ENCODE peak calls at places on chromosomes 2 and 18, in eight cellular contexts. T is fibroblast of lung, Y is brain microvascular endothelial cell, U is BJ, R is tibial nerve, V is epithelial cell of esophagus, P is colonic mucosa, C is right atrium auricular region. O is an unnamed sample.

GRCh38 chr2:12549641-12550040 is 167.1 kb upstream of the TRIB2 start:
- DNase-seq in T (peak), Y (peak), U (no peak), R (no peak), V (peak), P (no peak), C (no peak), O (peak)

GRCh38 chr18:45378308-45378707 is 237.0 kb upstream of the SLC14A2 start:
- DNase-seq in T (no peak), Y (no peak), U (no peak), R (no peak), V (no peak), P (no peak), C (no peak), O (no peak)

GRCh38 chr2:159228006-159228655 is 58.4 kb downstream of the WDSUB1 start:
- DNase-seq in T (peak), Y (no peak), U (peak), R (no peak), V (no peak), P (no peak), C (no peak), O (no peak)

GRCh38 chr2:135744761-135745314 is 3.2 kb downstream of the UBXN4 start:
- DNase-seq in T (peak), Y (peak), U (no peak), R (no peak), V (peak), P (no peak), C (no peak), O (no peak)

GRCh38 chr2:37156071-37156856 is 516 bp downstream of the EIF2AK2 start:
- DNase-seq in T (peak), Y (peak), U (no peak), R (peak), V (peak), P (peak), C (peak), O (peak)

GRCh38 chr2:150146879-150147278 is 340.6 kb downstream of the RND3 start:
- DNase-seq in T (no peak), Y (no peak), U (no peak), R (no peak), V (no peak), P (no peak), C (no peak), O (no peak)

GRCh38 chr2:127887452-127888219 is 1.9 kb upstream of the AMMECR1L start:
- DNase-seq in T (peak), Y (no peak), U (no peak), R (no peak), V (no peak), P (no peak), C (no peak), O (no peak)

GRCh38 chr2:222561817-222562424 is 94.0 kb downstream of the FARSB start:
- DNase-seq in T (peak), Y (peak), U (no peak), R (peak), V (peak), P (peak), C (no peak), O (no peak)

GRCh38 chr2:120318626-120319025 is 27.3 kb upstream of the INHBB start:
- DNase-seq in T (no peak), Y (no peak), U (no peak), R (peak), V (no peak), P (no peak), C (peak), O (no peak)

GRCh38 chr2:70344195-70344594 is 42.3 kb upstream of the FAM136A start:
- DNase-seq in T (peak), Y (no peak), U (no peak), R (no peak), V (peak), P (no peak), C (no peak), O (no peak)

GRCh38 chr2:226758886-226759660 is 40.5 kb downstream of the IRS1 start:
- DNase-seq in T (peak), Y (peak), U (peak), R (peak), V (peak), P (no peak), C (no peak), O (peak)

GRCh38 chr2:101718993-101719571 is 21.6 kb downstream of the MAP4K4 start:
- DNase-seq in T (no peak), Y (no peak), U (no peak), R (no peak), V (peak), P (no peak), C (no peak), O (no peak)
- H3K4me3 ChIP-seq in T (no peak), Y (no peak), U (no peak), R (no peak), V (no peak), P (no peak), C (no peak), O (no peak)

GRCh38 chr2:216672996-216673395 is 22.4 kb downstream of the IGFBP5 start:
- DNase-seq in T (no peak), Y (no peak), U (no peak), R (no peak), V (no peak), P (no peak), C (no peak), O (no peak)
- H3K4me3 ChIP-seq in T (no peak), Y (no peak), U (no peak), R (no peak), V (no peak), P (no peak), C (no peak), O (no peak)

DNA sequence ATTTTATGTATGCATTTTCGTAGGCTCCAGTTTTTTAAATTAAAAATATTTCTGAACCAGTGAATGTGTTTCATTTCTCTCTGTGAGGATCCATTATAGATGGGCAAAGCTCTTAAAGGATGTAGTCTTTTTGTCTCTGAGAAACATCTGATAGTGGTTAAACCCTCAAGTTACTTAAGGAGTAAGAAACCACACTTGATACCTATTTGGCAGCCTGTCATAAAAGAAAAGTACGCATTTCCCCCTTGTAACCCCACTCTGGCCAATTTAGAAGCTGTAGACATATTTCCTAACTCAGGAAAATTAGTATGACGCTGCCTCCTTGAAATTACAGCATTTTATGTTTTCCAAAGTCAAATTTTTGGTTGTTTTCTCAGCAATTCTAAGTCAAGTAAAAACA is 2.0 kb downstream of the STAT4 start:
- DNase-seq in T (no peak), Y (no peak), U (no peak), R (no peak), V (no peak), P (no peak), C (no peak), O (no peak)
- H3K4me3 ChIP-seq in T (no peak), Y (no peak), U (no peak), R (no peak), V (no peak), P (no peak), C (no peak), O (no peak)

DNA sequence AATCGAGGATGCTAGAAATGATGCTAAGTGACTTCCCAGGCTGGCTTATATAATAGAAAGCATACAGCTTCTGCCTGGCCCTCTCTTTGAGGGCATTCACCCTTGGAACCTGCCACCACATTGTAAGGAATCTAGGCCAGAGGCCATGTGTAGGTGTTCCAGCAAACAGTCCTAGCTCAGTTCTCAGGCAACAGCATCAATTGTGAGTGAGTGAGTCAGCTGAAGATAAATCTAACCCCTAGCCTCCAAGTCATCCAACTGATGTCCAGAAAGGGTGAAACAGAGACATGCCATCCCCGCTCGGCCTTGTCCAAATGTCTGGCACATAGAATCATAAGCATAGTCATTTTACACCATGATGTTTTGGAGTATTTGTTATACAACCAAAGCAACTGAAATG is 324.3 kb upstream of the KLHL14 start:
- DNase-seq in T (peak), Y (no peak), U (no peak), R (no peak), V (no peak), P (no peak), C (no peak), O (peak)
- H3K4me3 ChIP-seq in T (no peak), Y (no peak), U (no peak), R (no peak), V (no peak), P (no peak), C (no peak), O (no peak)

GRCh38 chr2:201118121-201118956 is 2.4 kb downstream of the CFLAR start:
- DNase-seq in T (peak), Y (peak), U (no peak), R (peak), V (peak), P (peak), C (peak), O (peak)

GRCh38 chr2:201120500-201120899 is 4.5 kb downstream of the CFLAR start:
- DNase-seq in T (no peak), Y (no peak), U (no peak), R (no peak), V (no peak), P (no peak), C (no peak), O (no peak)

GRCh38 chr2:201116115-201116958 is at the start of gene CFLAR:
- DNase-seq in T (peak), Y (peak), U (no peak), R (peak), V (peak), P (peak), C (peak), O (peak)

GRCh38 chr2:201116959-201117734 is 1.2 kb downstream of the CFLAR start:
- DNase-seq in T (peak), Y (peak), U (no peak), R (peak), V (peak), P (peak), C (peak), O (peak)

GRCh38 chr2:201118957-201119848 is 3.2 kb downstream of the CFLAR start:
- DNase-seq in T (peak), Y (no peak), U (no peak), R (no peak), V (no peak), P (no peak), C (no peak), O (no peak)
- H3K4me3 ChIP-seq in T (peak), Y (peak), U (peak), R (peak), V (peak), P (peak), C (peak), O (peak)

O was measured in skeletal muscle cell.